ENCODE peak calls at places on chromosome 16, in six cellular contexts. One of them, this sample, is unnamed.

GRCh38 chr16:14125708-14126107 is 54.6 kb downstream of the MRTFB start:
- DNase-seq in neural crest cell: no peak
- DNase-seq in naive thymus-derived CD8-positive, alpha-beta T cell: no peak
- DNase-seq in NCI-H1694: no peak
- DNase-seq in fibroblast of lung: peak
- DNase-seq in iPS DF 6.9: no peak
- DNase-seq in this sample: no peak

GRCh38 chr16:73739049-73739769 is 557.4 kb upstream of the PSMD7 start:
- DNase-seq in iPS DF 6.9: no peak
- DNase-seq in NCI-H1694: no peak
- DNase-seq in neural crest cell: no peak
- DNase-seq in naive thymus-derived CD8-positive, alpha-beta T cell: no peak
- DNase-seq in fibroblast of lung: no peak
- DNase-seq in this sample: no peak

GRCh38 chr16:50598256-50598894 is 50.2 kb downstream of the NKD1 start:
- DNase-seq in iPS DF 6.9: no peak
- DNase-seq in NCI-H1694: peak
- DNase-seq in naive thymus-derived CD8-positive, alpha-beta T cell: no peak
- DNase-seq in neural crest cell: no peak
- DNase-seq in fibroblast of lung: no peak
- DNase-seq in this sample: no peak

GRCh38 chr16:82609140-82609539 is 17.6 kb upstream of the CDH13 start:
- DNase-seq in fibroblast of lung: no peak
- DNase-seq in naive thymus-derived CD8-positive, alpha-beta T cell: no peak
- DNase-seq in neural crest cell: no peak
- DNase-seq in iPS DF 6.9: no peak
- DNase-seq in NCI-H1694: no peak
- DNase-seq in this sample: no peak

GRCh38 chr16:23950898-23951297 is 115.1 kb downstream of the PRKCB start:
- DNase-seq in iPS DF 6.9: no peak
- DNase-seq in naive thymus-derived CD8-positive, alpha-beta T cell: no peak
- DNase-seq in neural crest cell: no peak
- DNase-seq in NCI-H1694: no peak
- DNase-seq in fibroblast of lung: no peak
- DNase-seq in this sample: no peak

GRCh38 chr16:28291651-28292626 is at the start of gene SBK1:
- DNase-seq in NCI-H1694: peak
- DNase-seq in neural crest cell: peak
- DNase-seq in naive thymus-derived CD8-positive, alpha-beta T cell: peak
- DNase-seq in iPS DF 6.9: no peak
- DNase-seq in fibroblast of lung: peak
- DNase-seq in this sample: peak

GRCh38 chr16:50836121-50836541 is 94.2 kb downstream of the CYLD start:
- DNase-seq in fibroblast of lung: no peak
- DNase-seq in NCI-H1694: no peak
- DNase-seq in naive thymus-derived CD8-positive, alpha-beta T cell: no peak
- DNase-seq in iPS DF 6.9: no peak
- DNase-seq in neural crest cell: no peak
- DNase-seq in this sample: no peak

GRCh38 chr16:85659805-85660511 is 28.8 kb downstream of the GINS2 start:
- DNase-seq in iPS DF 6.9: peak
- DNase-seq in NCI-H1694: peak
- DNase-seq in neural crest cell: peak
- DNase-seq in naive thymus-derived CD8-positive, alpha-beta T cell: peak
- DNase-seq in fibroblast of lung: peak
- DNase-seq in this sample: peak

GRCh38 chr16:87326151-87326571 is 9.0 kb upstream of the C16orf95 start:
- DNase-seq in naive thymus-derived CD8-positive, alpha-beta T cell: no peak
- DNase-seq in iPS DF 6.9: no peak
- DNase-seq in NCI-H1694: no peak
- DNase-seq in fibroblast of lung: no peak
- DNase-seq in neural crest cell: no peak
- DNase-seq in this sample: no peak

GRCh38 chr16:2614761-2615191 is 67.5 kb upstream of the KCTD5 start:
- DNase-seq in neural crest cell: no peak
- DNase-seq in fibroblast of lung: no peak
- DNase-seq in NCI-H1694: no peak
- DNase-seq in naive thymus-derived CD8-positive, alpha-beta T cell: no peak
- DNase-seq in iPS DF 6.9: no peak
- DNase-seq in this sample: no peak

GRCh38 chr16:67647111-67647651 is 2.2 kb downstream of the CARMIL2 start:
- DNase-seq in naive thymus-derived CD8-positive, alpha-beta T cell: no peak
- DNase-seq in iPS DF 6.9: no peak
- DNase-seq in NCI-H1694: no peak
- DNase-seq in fibroblast of lung: no peak
- DNase-seq in neural crest cell: no peak
- DNase-seq in this sample: no peak

GRCh38 chr16:3752984-3753383 is 35.7 kb upstream of the TRAP1 start:
- DNase-seq in iPS DF 6.9: no peak
- DNase-seq in NCI-H1694: no peak
- DNase-seq in naive thymus-derived CD8-positive, alpha-beta T cell: no peak
- DNase-seq in neural crest cell: no peak
- DNase-seq in fibroblast of lung: peak
- DNase-seq in this sample: no peak

GRCh38 chr16:88331989-88332920 is 50.5 kb upstream of the ZNF469 start:
- DNase-seq in naive thymus-derived CD8-positive, alpha-beta T cell: no peak
- DNase-seq in neural crest cell: no peak
- DNase-seq in iPS DF 6.9: no peak
- DNase-seq in fibroblast of lung: peak
- DNase-seq in NCI-H1694: no peak
- DNase-seq in this sample: no peak

GRCh38 chr16:10584956-10585561 is 4.7 kb upstream of the EMP2 start:
- DNase-seq in iPS DF 6.9: no peak
- DNase-seq in naive thymus-derived CD8-positive, alpha-beta T cell: no peak
- DNase-seq in fibroblast of lung: peak
- DNase-seq in NCI-H1694: no peak
- DNase-seq in neural crest cell: no peak
- DNase-seq in this sample: no peak

GRCh38 chr16:78310196-78310595 is 210.7 kb downstream of the WWOX start:
- DNase-seq in iPS DF 6.9: no peak
- DNase-seq in naive thymus-derived CD8-positive, alpha-beta T cell: no peak
- DNase-seq in neural crest cell: no peak
- DNase-seq in NCI-H1694: no peak
- DNase-seq in fibroblast of lung: no peak
- DNase-seq in this sample: no peak

GRCh38 chr16:29198731-29199521 is 207.6 kb downstream of the NPIPB11 start:
- DNase-seq in fibroblast of lung: no peak
- DNase-seq in neural crest cell: no peak
- DNase-seq in NCI-H1694: no peak
- DNase-seq in naive thymus-derived CD8-positive, alpha-beta T cell: no peak
- DNase-seq in iPS DF 6.9: no peak
- DNase-seq in this sample: no peak

GRCh38 chr16:10256855-10257641 is 74.8 kb upstream of the GRIN2A start:
- DNase-seq in iPS DF 6.9: peak
- DNase-seq in neural crest cell: peak
- DNase-seq in NCI-H1694: no peak
- DNase-seq in naive thymus-derived CD8-positive, alpha-beta T cell: peak
- DNase-seq in fibroblast of lung: peak
- DNase-seq in this sample: peak

GRCh38 chr16:67447508-67448076 is 16.7 kb downstream of the HSD11B2 start:
- DNase-seq in fibroblast of lung: no peak
- DNase-seq in iPS DF 6.9: no peak
- DNase-seq in neural crest cell: no peak
- DNase-seq in naive thymus-derived CD8-positive, alpha-beta T cell: no peak
- DNase-seq in NCI-H1694: no peak
- DNase-seq in this sample: peak

GRCh38 chr16:2507052-2507678 is 6.6 kb upstream of the ATP6V0C start:
- DNase-seq in neural crest cell: no peak
- DNase-seq in NCI-H1694: no peak
- DNase-seq in fibroblast of lung: no peak
- DNase-seq in iPS DF 6.9: no peak
- DNase-seq in naive thymus-derived CD8-positive, alpha-beta T cell: no peak
- DNase-seq in this sample: no peak

GRCh38 chr16:27690604-27691003 is 140.7 kb downstream of the KATNIP start:
- DNase-seq in fibroblast of lung: peak
- DNase-seq in neural crest cell: peak
- DNase-seq in naive thymus-derived CD8-positive, alpha-beta T cell: no peak
- DNase-seq in iPS DF 6.9: no peak
- DNase-seq in NCI-H1694: peak
- DNase-seq in this sample: no peak

GRCh38 chr16:53766304-53767016 is 62.5 kb downstream of the FTO start:
- DNase-seq in iPS DF 6.9: no peak
- DNase-seq in neural crest cell: no peak
- DNase-seq in fibroblast of lung: peak
- DNase-seq in naive thymus-derived CD8-positive, alpha-beta T cell: no peak
- DNase-seq in NCI-H1694: no peak
- DNase-seq in this sample: no peak

GRCh38 chr16:70789231-70789926 is 11.6 kb downstream of the VAC14 start:
- DNase-seq in iPS DF 6.9: no peak
- DNase-seq in naive thymus-derived CD8-positive, alpha-beta T cell: no peak
- DNase-seq in fibroblast of lung: no peak
- DNase-seq in NCI-H1694: no peak
- DNase-seq in neural crest cell: no peak
- DNase-seq in this sample: no peak

GRCh38 chr16:4318171-4318910 is 2.5 kb downstream of the GLIS2 start:
- DNase-seq in neural crest cell: no peak
- DNase-seq in iPS DF 6.9: no peak
- DNase-seq in naive thymus-derived CD8-positive, alpha-beta T cell: no peak
- DNase-seq in NCI-H1694: no peak
- DNase-seq in fibroblast of lung: peak
- DNase-seq in this sample: no peak

GRCh38 chr16:59181821-59182420 is 447.8 kb upstream of the GOT2 start:
- DNase-seq in iPS DF 6.9: no peak
- DNase-seq in neural crest cell: no peak
- DNase-seq in naive thymus-derived CD8-positive, alpha-beta T cell: no peak
- DNase-seq in fibroblast of lung: no peak
- DNase-seq in NCI-H1694: no peak
- DNase-seq in this sample: no peak

GRCh38 chr16:81873843-81874752 is 95.0 kb downstream of the PLCG2 start:
- DNase-seq in fibroblast of lung: peak
- DNase-seq in neural crest cell: peak
- DNase-seq in naive thymus-derived CD8-positive, alpha-beta T cell: no peak
- DNase-seq in NCI-H1694: peak
- DNase-seq in iPS DF 6.9: no peak
- DNase-seq in this sample: no peak

GRCh38 chr16:84059111-84059510 is 16.5 kb upstream of the SLC38A8 start:
- DNase-seq in naive thymus-derived CD8-positive, alpha-beta T cell: no peak
- DNase-seq in neural crest cell: no peak
- DNase-seq in iPS DF 6.9: no peak
- DNase-seq in fibroblast of lung: no peak
- DNase-seq in NCI-H1694: no peak
- DNase-seq in this sample: no peak

GRCh38 chr16:65731840-65732239 is 610.0 kb upstream of the CDH11 start:
- DNase-seq in neural crest cell: no peak
- DNase-seq in naive thymus-derived CD8-positive, alpha-beta T cell: no peak
- DNase-seq in fibroblast of lung: peak
- DNase-seq in NCI-H1694: no peak
- DNase-seq in iPS DF 6.9: no peak
- DNase-seq in this sample: no peak

GRCh38 chr16:727291-727977 is 528 bp downstream of the HAGHL start:
- DNase-seq in iPS DF 6.9: no peak
- DNase-seq in fibroblast of lung: no peak
- DNase-seq in NCI-H1694: no peak
- DNase-seq in neural crest cell: no peak
- DNase-seq in naive thymus-derived CD8-positive, alpha-beta T cell: no peak
- DNase-seq in this sample: no peak

GRCh38 chr16:66451548-66451947 is 24.5 kb downstream of the BEAN1 start:
- DNase-seq in neural crest cell: no peak
- DNase-seq in naive thymus-derived CD8-positive, alpha-beta T cell: no peak
- DNase-seq in iPS DF 6.9: no peak
- DNase-seq in NCI-H1694: no peak
- DNase-seq in fibroblast of lung: no peak
- DNase-seq in this sample: no peak

GRCh38 chr16:3123986-3124886 is 10.6 kb upstream of the ZNF213 start:
- DNase-seq in iPS DF 6.9: peak
- DNase-seq in NCI-H1694: peak
- DNase-seq in fibroblast of lung: peak
- DNase-seq in neural crest cell: peak
- DNase-seq in naive thymus-derived CD8-positive, alpha-beta T cell: peak
- DNase-seq in this sample: peak

GRCh38 chr16:63326736-63327339 is 1290.6 kb upstream of the CDH8 start:
- DNase-seq in naive thymus-derived CD8-positive, alpha-beta T cell: no peak
- DNase-seq in neural crest cell: no peak
- DNase-seq in fibroblast of lung: no peak
- DNase-seq in iPS DF 6.9: no peak
- DNase-seq in NCI-H1694: no peak
- DNase-seq in this sample: no peak

GRCh38 chr16:66970775-66971725 is 10.0 kb downstream of the CES3 start:
- DNase-seq in naive thymus-derived CD8-positive, alpha-beta T cell: no peak
- DNase-seq in fibroblast of lung: peak
- DNase-seq in iPS DF 6.9: no peak
- DNase-seq in NCI-H1694: no peak
- DNase-seq in neural crest cell: no peak
- DNase-seq in this sample: no peak

GRCh38 chr16:10688291-10688690 is 6.4 kb downstream of the TEKT5 start:
- DNase-seq in iPS DF 6.9: no peak
- DNase-seq in naive thymus-derived CD8-positive, alpha-beta T cell: no peak
- DNase-seq in neural crest cell: no peak
- DNase-seq in fibroblast of lung: no peak
- DNase-seq in NCI-H1694: no peak
- DNase-seq in this sample: no peak

GRCh38 chr16:88649924-88650748 is 717 bp downstream of the CYBA start:
- DNase-seq in NCI-H1694: no peak
- DNase-seq in neural crest cell: no peak
- DNase-seq in fibroblast of lung: no peak
- DNase-seq in naive thymus-derived CD8-positive, alpha-beta T cell: no peak
- DNase-seq in iPS DF 6.9: no peak
- DNase-seq in this sample: peak

GRCh38 chr16:25100511-25100910 is 11.0 kb upstream of the LCMT1 start:
- DNase-seq in neural crest cell: no peak
- DNase-seq in NCI-H1694: no peak
- DNase-seq in naive thymus-derived CD8-positive, alpha-beta T cell: no peak
- DNase-seq in iPS DF 6.9: no peak
- DNase-seq in fibroblast of lung: no peak
- DNase-seq in this sample: no peak

GRCh38 chr16:51877686-51878085 is 669.3 kb downstream of the TOX3 start:
- DNase-seq in fibroblast of lung: no peak
- DNase-seq in naive thymus-derived CD8-positive, alpha-beta T cell: no peak
- DNase-seq in iPS DF 6.9: no peak
- DNase-seq in neural crest cell: no peak
- DNase-seq in NCI-H1694: no peak
- DNase-seq in this sample: no peak

GRCh38 chr16:58661199-58661830 is 23.3 kb downstream of the SLC38A7 start:
- DNase-seq in iPS DF 6.9: peak
- DNase-seq in naive thymus-derived CD8-positive, alpha-beta T cell: no peak
- DNase-seq in fibroblast of lung: peak
- DNase-seq in neural crest cell: peak
- DNase-seq in NCI-H1694: no peak
- DNase-seq in this sample: no peak

GRCh38 chr16:49092704-49093103 is 188.9 kb downstream of the CBLN1 start:
- DNase-seq in fibroblast of lung: no peak
- DNase-seq in neural crest cell: no peak
- DNase-seq in NCI-H1694: no peak
- DNase-seq in naive thymus-derived CD8-positive, alpha-beta T cell: no peak
- DNase-seq in iPS DF 6.9: no peak
- DNase-seq in this sample: no peak

GRCh38 chr16:22313141-22313781 is 16.1 kb downstream of the POLR3E start:
- DNase-seq in NCI-H1694: no peak
- DNase-seq in naive thymus-derived CD8-positive, alpha-beta T cell: no peak
- DNase-seq in neural crest cell: no peak
- DNase-seq in fibroblast of lung: no peak
- DNase-seq in iPS DF 6.9: no peak
- DNase-seq in this sample: no peak